ENCODE peak calls at places on chromosomes 4 and X, in six cellular contexts. C, W, X, U, B and M are unnamed samples.

GRCh38 chrX:51608071-51608470 is 10.6 kb downstream of the CENPVL3 start:
- DNase-seq in C (no peak), W (no peak), X (no peak), U (no peak), B (no peak), M (no peak)

GRCh38 chr4:128220286-128221235 is 67.1 kb downstream of the PGRMC2 start:
- DNase-seq in C (no peak), W (no peak), X (no peak), U (no peak), B (no peak), M (no peak)

GRCh38 chr4:171880136-171880535 is 66.9 kb downstream of the GALNTL6 start:
- DNase-seq in C (no peak), W (peak), X (no peak), U (no peak), B (no peak), M (no peak)

GRCh38 chrX:115939070-115939469 is 231.5 kb upstream of the AGTR2 start:
- DNase-seq in C (no peak), W (no peak), X (no peak), U (no peak), B (peak), M (no peak)

GRCh38 chr4:107931775-107932321 is 499 bp downstream of the CYP2U1 start:
- DNase-seq in C (peak), W (no peak), X (no peak), U (no peak), B (no peak), M (no peak)

GRCh38 chr4:41069268-41069667 is 145.1 kb downstream of the APBB2 start:
- DNase-seq in C (no peak), W (no peak), X (no peak), U (no peak), B (no peak), M (no peak)

GRCh38 chr4:14607001-14607400 is 395.3 kb upstream of the CPEB2 start:
- DNase-seq in C (no peak), W (no peak), X (no peak), U (no peak), B (no peak), M (no peak)

GRCh38 chr4:3720461-3720860 is 45.7 kb upstream of the ADRA2C start:
- DNase-seq in C (no peak), W (no peak), X (no peak), U (no peak), B (no peak), M (no peak)

GRCh38 chr4:125187221-125187620 is 127.5 kb upstream of the FAT4 start:
- DNase-seq in C (no peak), W (no peak), X (no peak), U (no peak), B (no peak), M (no peak)

GRCh38 chr4:43379001-43379400 is 486.5 kb downstream of the GRXCR1 start:
- DNase-seq in C (no peak), W (no peak), X (no peak), U (no peak), B (no peak), M (no peak)

GRCh38 chr4:45004326-45004725 is 278.0 kb upstream of the GNPDA2 start:
- DNase-seq in C (no peak), W (no peak), X (no peak), U (no peak), B (no peak), M (no peak)

GRCh38 chrX:101410461-101410860 is 2.4 kb downstream of the HNRNPH2 start:
- DNase-seq in C (no peak), W (no peak), X (no peak), U (no peak), B (no peak), M (no peak)
- H3K4me3 ChIP-seq in C (no peak), W (no peak), X (peak), U (no peak), B (peak), M (no peak)

DNA sequence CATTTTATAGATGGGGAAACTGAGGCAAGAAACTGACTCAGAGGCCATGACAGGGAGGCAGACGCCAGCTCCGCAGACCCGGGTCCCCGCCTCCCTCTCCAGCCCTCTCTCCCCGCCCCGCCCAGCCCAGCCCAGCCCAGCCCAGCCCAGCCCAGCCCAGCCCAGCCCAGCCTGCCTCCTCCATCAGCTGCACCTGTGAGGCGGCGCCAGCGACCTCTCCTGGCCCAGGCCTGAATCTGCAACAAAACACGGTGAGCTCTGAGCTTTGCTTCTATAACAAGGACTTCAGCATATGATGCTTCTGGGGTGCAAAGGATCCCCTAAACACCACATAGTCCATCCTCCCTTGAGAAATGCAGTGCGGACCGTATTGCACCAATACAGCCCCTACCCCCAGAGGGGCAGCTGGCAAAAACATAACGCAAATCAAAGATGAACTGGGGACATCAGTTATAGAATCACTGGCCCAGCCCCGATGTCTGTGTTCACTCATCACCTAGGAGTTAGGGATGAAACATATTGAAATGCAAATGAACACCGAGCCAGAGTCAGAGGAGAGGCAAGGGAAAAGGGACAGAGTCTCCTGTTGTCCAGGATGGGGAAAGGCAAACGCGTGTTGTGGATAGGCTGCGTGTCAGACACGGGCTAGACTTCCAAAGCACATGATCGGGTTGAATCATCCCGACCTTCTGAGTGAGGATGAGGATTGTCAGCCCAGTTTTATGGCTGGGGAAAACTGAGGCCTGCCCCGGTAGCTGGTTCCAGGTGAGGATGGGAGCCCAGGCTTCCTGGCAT is 216.1 kb upstream of the PSAPL1 start:
- DNase-seq in C (peak), W (peak), X (no peak), U (no peak), B (no peak), M (no peak)
- H3K27ac ChIP-seq in C (peak), W (no peak), X (no peak), U (no peak), B (no peak), M (no peak)

GRCh38 chr4:95546236-95546635 is 2.5 kb downstream of the UNC5C start:
- DNase-seq in C (no peak), W (no peak), X (no peak), U (no peak), B (no peak), M (no peak)
- TF ChIP-seq CTCF in C (no peak), W (no peak), X (no peak), U (no peak), B (no peak), M (no peak)

DNA sequence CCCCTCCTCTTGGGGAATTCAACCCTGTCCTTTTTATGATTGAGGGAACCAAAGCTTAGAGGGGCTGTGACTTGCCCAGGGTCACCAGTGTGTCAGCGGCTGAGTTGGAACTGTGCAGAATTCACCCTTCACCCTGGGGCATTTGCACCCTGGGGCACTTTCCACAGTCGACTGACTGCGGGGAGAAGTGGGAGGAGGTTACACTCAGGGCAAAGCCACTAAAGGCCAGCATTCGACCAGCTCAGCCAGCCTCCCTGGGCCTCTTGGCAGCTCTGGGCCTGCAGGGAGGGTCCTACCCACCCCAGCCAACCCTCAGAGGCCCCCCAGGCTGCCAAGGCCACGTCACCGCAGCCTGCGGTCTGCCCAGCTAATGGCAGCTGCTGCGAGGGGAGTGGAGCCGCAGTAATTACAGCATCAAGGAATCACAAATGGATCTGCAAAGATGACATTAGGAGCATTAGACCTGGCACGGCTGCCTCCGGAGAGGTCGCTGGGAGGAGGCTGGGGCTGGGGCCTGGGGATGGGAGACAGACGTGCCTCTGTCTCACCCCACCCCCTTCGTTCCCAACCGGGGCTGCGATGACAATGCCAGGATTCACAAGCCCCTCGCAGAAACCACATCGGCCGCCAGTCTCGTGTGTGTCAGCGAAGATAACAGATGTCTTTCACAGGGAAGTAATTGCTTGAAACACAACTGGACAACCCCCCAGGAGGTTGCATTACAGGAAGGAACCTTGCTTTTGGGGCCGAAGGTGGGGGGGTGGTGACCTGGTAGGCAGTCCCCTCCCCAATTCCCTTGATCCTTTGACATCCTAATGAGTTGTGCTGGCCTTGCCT is 367.7 kb downstream of the BCOR start:
- DNase-seq in C (no peak), W (peak), X (no peak), U (no peak), B (no peak), M (no peak)
- H3K4me3 ChIP-seq in C (no peak), W (no peak), X (no peak), U (no peak), B (no peak), M (no peak)

GRCh38 chr4:1310796-1311715 is 21.4 kb downstream of the MAEA start:
- DNase-seq in C (no peak), W (no peak), X (no peak), U (no peak), B (no peak), M (no peak)
- H3K27ac ChIP-seq in C (peak), W (no peak), X (no peak), U (no peak), B (no peak), M (no peak)

GRCh38 chr4:152098365-152099060 is 337.7 kb upstream of the GATB start:
- DNase-seq in C (no peak), W (no peak), X (no peak), U (no peak), B (no peak), M (no peak)

GRCh38 chr4:152097371-152097770 is 336.6 kb upstream of the GATB start:
- DNase-seq in C (no peak), W (no peak), X (no peak), U (no peak), B (no peak), M (no peak)

GRCh38 chr4:152099061-152099425 is 338.2 kb upstream of the GATB start:
- DNase-seq in C (no peak), W (no peak), X (no peak), U (no peak), B (no peak), M (no peak)

GRCh38 chr4:152094851-152095700 is 334.3 kb upstream of the GATB start:
- DNase-seq in C (no peak), W (no peak), X (no peak), U (no peak), B (no peak), M (no peak)

GRCh38 chr4:152095701-152096070 is 334.9 kb upstream of the GATB start:
- DNase-seq in C (no peak), W (no peak), X (no peak), U (no peak), B (no peak), M (no peak)
- TF ChIP-seq CTCF in C (no peak), W (no peak), X (no peak), U (no peak), B (no peak), M (no peak)

GRCh38 chr4:176500894-176501293 is 181.1 kb downstream of the SPCS3 start:
- DNase-seq in C (no peak), W (no peak), X (no peak), U (no peak), B (no peak), M (no peak)

GRCh38 chr4:176498857-176499256 is 179.1 kb downstream of the SPCS3 start:
- DNase-seq in C (no peak), W (no peak), X (no peak), U (no peak), B (no peak), M (no peak)

GRCh38 chr4:176499518-176499917 is 179.8 kb downstream of the SPCS3 start:
- DNase-seq in C (no peak), W (no peak), X (no peak), U (no peak), B (no peak), M (no peak)
- H3K4me3 ChIP-seq in C (no peak), W (no peak), X (no peak), U (no peak), B (no peak), M (no peak)

GRCh38 chrX:1481636-1482529 is 29.2 kb upstream of the ASMTL start:
- DNase-seq in C (peak), W (peak), X (peak), U (peak), B (peak), M (peak)
- H3K27ac ChIP-seq in C (peak), W (no peak), X (peak), U (peak), B (peak), M (peak)